ENCODE peak calls at places on chromosomes 3 and 15, in four cellular contexts. Y, B, S and C are unnamed samples.

GRCh38 chr3:119608591-119608990 is 10.9 kb downstream of the PLA1A start:
- DNase-seq in Y (no peak), B (no peak), S (no peak), C (no peak)

GRCh38 chr15:89367485-89368451 is 33.1 kb upstream of the POLG start:
- DNase-seq in Y (no peak), B (no peak), S (no peak), C (no peak)

GRCh38 chr3:192564611-192565010 is 162.7 kb downstream of the FGF12 start:
- DNase-seq in Y (no peak), B (no peak), S (no peak), C (no peak)

GRCh38 chr3:180417241-180417640 is 184.7 kb upstream of the TTC14 start:
- DNase-seq in Y (no peak), B (no peak), S (no peak), C (no peak)

GRCh38 chr3:105791919-105792786 is 76.7 kb downstream of the CBLB start:
- DNase-seq in Y (peak; percentile 37), B (peak; percentile 47), S (peak; percentile 91), C (no peak)

GRCh38 chr3:196024968-196025367 is 56.9 kb downstream of the TFRC start:
- DNase-seq in Y (no peak), B (no peak), S (no peak), C (no peak)

GRCh38 chr15:73380661-73381060 is 11.9 kb upstream of the HCN4 start:
- DNase-seq in Y (no peak), B (no peak), S (no peak), C (no peak)

GRCh38 chr3:138513073-138513843 is 78.8 kb downstream of the ESYT3 start:
- DNase-seq in Y (no peak), B (no peak), S (no peak), C (peak; percentile 27)

GRCh38 chr15:70726753-70727152 is 36.6 kb downstream of the UACA start:
- DNase-seq in Y (no peak), B (no peak), S (no peak), C (no peak)

GRCh38 chr15:51629612-51630011 is 7.0 kb upstream of the DMXL2 start:
- DNase-seq in Y (no peak), B (no peak), S (no peak), C (peak; percentile 45)

GRCh38 chr15:39084683-39085530 is 496.0 kb upstream of the THBS1 start:
- DNase-seq in Y (no peak), B (peak; percentile 23), S (peak; percentile 60), C (no peak)

GRCh38 chr3:144549161-144549560 is 577.5 kb downstream of the DIPK2A start:
- DNase-seq in Y (no peak), B (no peak), S (no peak), C (no peak)

GRCh38 chr15:66786708-66787471 is 84.9 kb downstream of the SMAD6 start:
- DNase-seq in Y (no peak), B (no peak), S (no peak), C (no peak)

GRCh38 chr3:141578197-141578596 is 91.4 kb downstream of the RASA2 start:
- DNase-seq in Y (no peak), B (no peak), S (no peak), C (no peak)

GRCh38 chr3:13853978-13854296 is 25.9 kb downstream of the WNT7A start:
- DNase-seq in Y (no peak), B (no peak), S (no peak), C (no peak)

GRCh38 chr3:194396897-194397756 is 1.9 kb downstream of the GP5 start:
- DNase-seq in Y (no peak), B (no peak), S (peak; percentile 22), C (peak; percentile 88)

GRCh38 chr3:127443581-127444375 is 146.8 kb downstream of the TPRA1 start:
- DNase-seq in Y (peak; percentile 17), B (no peak), S (peak; percentile 7), C (peak; percentile 15)

GRCh38 chr3:46215810-46216414 is 7.8 kb upstream of the CCR1 start:
- DNase-seq in Y (no peak), B (no peak), S (no peak), C (no peak)

GRCh38 chr3:163347944-163348343 is 1730.4 kb downstream of the SI start:
- DNase-seq in Y (no peak), B (no peak), S (no peak), C (no peak)

GRCh38 chr3:124558898-124559649 is 171.2 kb upstream of the UMPS start:
- DNase-seq in Y (peak; percentile 84), B (peak; percentile 79), S (peak; percentile 70), C (peak; percentile 84)

GRCh38 chr15:90184119-90184785 is 16.9 kb upstream of the SEMA4B start:
- DNase-seq in Y (peak; percentile 91), B (peak; percentile 89), S (peak; percentile 90), C (peak; percentile 84)

GRCh38 chr3:4740397-4741105 is 238.7 kb upstream of the BHLHE40 start:
- DNase-seq in Y (no peak), B (no peak), S (peak; percentile 48), C (peak; percentile 55)

GRCh38 chr3:197224034-197224444 is 74.4 kb downstream of the DLG1 start:
- DNase-seq in Y (no peak), B (no peak), S (no peak), C (no peak)

GRCh38 chr3:170355738-170356595 is 1.5 kb upstream of the SKIL start:
- DNase-seq in Y (peak; percentile 35), B (peak; percentile 56), S (peak; percentile 58), C (peak; percentile 30)

GRCh38 chr3:170357176-170357919 is at the start of gene SKIL:
- DNase-seq in Y (peak; percentile 99), B (peak; percentile 98), S (peak; percentile 97), C (peak; percentile 99)

GRCh38 chr3:170357920-170358854 is 672 bp downstream of the SKIL start:
- DNase-seq in Y (peak; percentile 80), B (peak; percentile 88), S (peak; percentile 89), C (peak; percentile 89)

GRCh38 chr3:170359178-170359704 is 1.7 kb downstream of the SKIL start:
- DNase-seq in Y (no peak), B (no peak), S (no peak), C (no peak)

DNA sequence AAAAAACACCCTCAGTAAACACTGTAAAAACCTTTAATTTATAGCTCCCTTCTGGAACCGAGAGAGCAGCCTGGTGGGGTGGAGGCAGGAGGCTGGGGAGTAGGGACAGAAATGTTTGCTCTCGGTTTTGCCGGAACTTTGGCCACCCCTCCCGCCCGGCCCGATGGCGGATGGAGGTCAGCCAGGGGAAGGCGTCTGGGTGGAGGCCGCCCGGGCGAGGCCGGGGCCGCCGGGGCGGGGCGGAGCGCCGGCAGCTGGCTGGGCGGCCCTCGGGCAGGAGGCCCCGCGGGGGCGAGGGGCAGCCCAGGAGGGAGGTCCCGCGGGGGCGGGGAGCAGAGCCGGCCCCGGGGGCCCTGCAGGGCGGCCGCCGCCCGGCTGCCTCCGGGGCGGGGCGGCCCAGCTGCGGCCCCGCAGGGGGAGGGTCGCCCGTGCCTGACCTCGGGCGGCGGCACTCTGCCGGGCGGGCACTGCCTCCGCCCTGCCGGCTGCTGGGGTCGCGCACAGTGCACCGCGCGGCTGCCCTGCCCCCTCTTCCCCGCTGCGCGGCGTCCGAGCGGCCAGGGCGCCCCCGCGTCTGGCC is 829 bp upstream of the SKIL start:
- DNase-seq in Y (peak; percentile 87), B (peak; percentile 89), S (peak; percentile 89), C (peak; percentile 82)
- TF ChIP-seq POLR2A in Y (no peak), B (peak; percentile 66), S (no peak), C (no peak)

GRCh38 chr3:48535578-48535977 is 21.0 kb downstream of the PFKFB4 start:
- DNase-seq in Y (no peak), B (no peak), S (no peak), C (no peak)
- TF ChIP-seq EP300 in Y (no peak), B (no peak), S (no peak), C (no peak)

GRCh38 chr3:169041677-169042171 is 621.8 kb downstream of the MECOM start:
- DNase-seq in Y (no peak), B (no peak), S (no peak), C (no peak)

DNA sequence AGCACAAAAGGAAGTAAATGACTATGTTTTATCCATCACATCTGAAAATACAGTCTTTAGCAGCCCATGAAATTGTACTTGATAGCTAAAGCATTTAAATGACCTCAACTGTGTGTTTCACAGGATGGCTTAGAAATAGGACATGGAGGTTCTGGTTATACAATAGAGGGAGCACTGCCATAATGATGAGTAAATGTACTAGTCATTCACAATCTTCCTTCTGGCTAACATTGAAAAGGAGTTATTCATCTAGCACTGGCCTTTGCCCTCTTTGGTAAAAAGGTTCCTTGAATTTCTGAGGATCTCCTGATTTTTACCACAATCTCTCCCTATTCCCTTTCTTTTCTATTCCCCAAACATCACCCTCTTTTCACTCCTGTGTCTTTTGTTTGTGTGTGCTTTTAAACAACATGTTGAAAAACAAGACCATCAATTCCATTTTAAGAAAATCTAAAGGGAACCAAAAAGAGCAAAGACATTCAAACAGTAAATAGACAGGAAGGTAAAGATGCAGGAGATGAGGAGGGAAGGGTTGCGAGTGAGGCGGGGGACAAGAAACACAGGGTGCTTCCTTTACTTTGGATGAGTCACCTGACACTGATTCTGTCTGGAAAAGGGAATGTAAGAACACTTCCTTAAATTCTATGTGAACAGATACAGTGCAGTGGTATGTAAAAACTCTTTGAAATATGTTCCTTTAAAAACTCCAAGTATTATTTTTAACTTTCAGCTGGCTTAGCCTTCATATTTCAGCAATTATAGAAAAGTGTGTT is 619.0 kb downstream of the MECOM start:
- DNase-seq in Y (no peak), B (no peak), S (no peak), C (no peak)
- H3K27me3 ChIP-seq in Y (no peaks in the 10 kb centered on the region), B (no peaks in the 10 kb centered on the region), S (no peaks in the 10 kb centered on the region), C (no peaks in the 10 kb centered on the region)

GRCh38 chr3:129562803-129563202 is 19.8 kb downstream of the H1-8 start:
- DNase-seq in Y (no peak), B (no peak), S (no peak), C (peak; percentile 70)

GRCh38 chr3:129564981-129565644 is 22.1 kb downstream of the H1-8 start:
- DNase-seq in Y (no peak), B (no peak), S (no peak), C (no peak)

GRCh38 chr3:129561619-129562248 is 18.8 kb downstream of the H1-8 start:
- DNase-seq in Y (no peak), B (no peak), S (no peak), C (no peak)

GRCh38 chr3:129563850-129564535 is 21.0 kb downstream of the H1-8 start:
- DNase-seq in Y (no peak), B (no peak), S (no peak), C (no peak)

GRCh38 chr3:129563332-129563731 is 20.4 kb downstream of the H1-8 start:
- DNase-seq in Y (no peak), B (no peak), S (no peak), C (no peak)
- TF ChIP-seq POLR2A in Y (no peak), B (no peak), S (no peak), C (no peak)